ENCODE peak calls at places on chromosome 17, in six cellular contexts. U is HCT116, Y is stomach, A is IMR-90, J is suprapubic skin, S is K562. G is an unnamed sample. For H3K4me1, the result is how much of the 10 kb centered on the place peaks cover.

GRCh38 chr17:61583242-61583641 is 7.8 kb downstream of the NACA2 start:
- DNase-seq in U (peak), Y (no peak), A (peak), J (no peak), S (peak), G (no peak)

GRCh38 chr17:7323731-7324437 is 5.3 kb downstream of the NEURL4 start:
- DNase-seq in U (no peak), Y (peak), A (peak), J (peak), S (peak), G (peak)

GRCh38 chr17:67585077-67585602 is 132.6 kb upstream of the NOL11 start:
- DNase-seq in U (no peak), Y (no peak), A (peak), J (no peak), S (no peak), G (no peak)

GRCh38 chr17:69733171-69734014 is 318.9 kb downstream of the MAP2K6 start:
- DNase-seq in U (no peak), Y (no peak), A (peak), J (peak), S (no peak), G (no peak)

GRCh38 chr17:2259769-2260536 is 43.6 kb downstream of the SMG6 start:
- DNase-seq in U (no peak), Y (no peak), A (peak), J (no peak), S (no peak), G (peak)

GRCh38 chr17:13888043-13888442 is 181.3 kb upstream of the COX10 start:
- DNase-seq in U (no peak), Y (peak), A (peak), J (no peak), S (peak), G (no peak)

GRCh38 chr17:80855968-80856862 is 135.4 kb upstream of the CHMP6 start:
- DNase-seq in U (peak), Y (peak), A (peak), J (peak), S (peak), G (peak)

GRCh38 chr17:40598928-40599627 is 33.8 kb upstream of the CCR7 start:
- DNase-seq in U (no peak), Y (no peak), A (peak), J (no peak), S (no peak), G (peak)

GRCh38 chr17:42133461-42134041 is 10.9 kb downstream of the HSPB9 start:
- DNase-seq in U (no peak), Y (no peak), A (no peak), J (no peak), S (no peak), G (no peak)

GRCh38 chr17:63140255-63140654 is 174.2 kb downstream of the TANC2 start:
- DNase-seq in U (no peak), Y (no peak), A (peak), J (no peak), S (no peak), G (no peak)

GRCh38 chr17:55275894-55276804 is 11.4 kb downstream of the HLF start:
- DNase-seq in U (no peak), Y (no peak), A (no peak), J (no peak), S (no peak), G (no peak)

GRCh38 chr17:62767997-62768396 is 40.1 kb downstream of the MARCHF10 start:
- DNase-seq in U (no peak), Y (no peak), A (no peak), J (no peak), S (no peak), G (no peak)

DNA sequence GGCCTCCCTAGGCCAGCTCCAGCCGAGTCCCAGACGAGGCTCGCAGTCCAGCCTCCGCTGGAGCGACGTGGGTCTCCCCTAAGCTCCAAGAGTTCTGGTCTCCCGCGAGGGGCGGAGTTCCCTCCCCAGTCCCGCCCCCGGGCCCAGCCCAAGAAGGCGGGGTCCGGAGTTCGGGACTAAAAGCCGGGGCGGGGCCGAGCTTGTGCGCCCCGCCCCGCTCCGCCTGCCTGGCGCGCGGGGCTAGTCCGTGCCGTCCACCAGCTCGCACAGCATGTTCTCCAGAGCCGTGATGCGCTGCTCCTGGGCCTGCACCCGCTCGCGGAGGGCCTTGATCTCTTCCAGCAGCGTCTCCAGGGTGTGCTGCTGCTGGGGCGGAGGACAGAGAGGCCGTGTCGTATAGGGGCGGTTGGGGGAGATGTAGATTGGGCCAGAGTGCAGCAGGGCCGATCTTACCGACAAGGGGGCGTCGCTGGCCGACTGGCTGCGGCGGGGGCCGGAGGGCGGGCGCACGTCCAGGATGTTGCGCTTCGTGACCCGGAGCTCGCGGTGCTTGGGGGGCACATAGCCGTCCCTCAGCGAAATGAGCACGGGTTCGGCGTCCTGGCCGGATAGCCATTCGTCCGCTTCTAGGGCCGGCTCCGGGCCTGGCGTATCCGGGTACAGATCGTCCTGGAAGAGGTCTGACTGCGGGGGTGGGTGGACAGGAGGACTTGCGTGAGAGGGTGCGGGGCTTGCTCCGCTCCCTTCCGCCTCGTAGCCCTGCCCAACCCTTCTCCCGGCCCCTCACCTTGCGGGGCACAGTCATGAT is 7.0 kb downstream of the CORO6 start:
- DNase-seq in U (no peak), Y (peak), A (peak), J (peak), S (peak), G (peak)
- TF ChIP-seq POLR2A in U (no peak), Y (no peak), A (no peak), J (no peak), S (peak), G (peak)

GRCh38 chr17:48612456-48612853 is 1.6 kb upstream of the HOXB7 start:
- DNase-seq in U (no peak), Y (no peak), A (peak), J (no peak), S (no peak), G (no peak)

GRCh38 chr17:48611681-48612455 is 1.1 kb upstream of the HOXB7 start:
- DNase-seq in U (no peak), Y (no peak), A (no peak), J (no peak), S (no peak), G (no peak)

GRCh38 chr17:48609754-48610281 is 999 bp downstream of the HOXB7 start:
- DNase-seq in U (no peak), Y (no peak), A (no peak), J (no peak), S (no peak), G (no peak)

GRCh38 chr17:48610282-48611211 is at the start of gene HOXB7:
- DNase-seq in U (no peak), Y (peak), A (peak), J (peak), S (peak), G (peak)

DNA sequence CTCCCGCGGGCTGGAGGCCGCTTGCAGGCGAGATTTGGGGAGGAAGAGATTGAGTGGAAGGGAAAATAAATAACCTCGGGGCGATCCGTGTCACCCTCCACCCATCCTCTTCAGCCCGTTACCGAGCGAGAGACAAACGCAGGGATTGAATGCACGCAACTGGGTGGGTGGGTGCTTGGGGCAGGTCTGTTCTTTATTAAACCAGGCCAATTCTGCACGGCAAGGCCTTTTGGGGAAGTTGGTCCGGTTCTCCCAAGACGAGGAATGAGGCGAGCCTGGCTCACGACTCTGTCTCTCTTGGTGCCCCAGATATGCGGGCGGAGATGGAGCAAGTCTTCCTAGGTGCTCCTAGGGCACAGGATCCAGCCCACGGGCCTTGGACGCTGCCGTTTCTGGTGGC is 396 bp upstream of the HOXB7 start:
- DNase-seq in U (no peak), Y (no peak), A (peak), J (no peak), S (no peak), G (no peak)
- H3K4me1 ChIP-seq in U (under half), Y (under half), A (under half), J (half or more), S (under half), G (under half)

GRCh38 chr17:48612854-48613691 is 2.0 kb downstream of the HOXB8 start:
- DNase-seq in U (no peak), Y (no peak), A (peak), J (no peak), S (no peak), G (no peak)
- TF ChIP-seq CTCF in U (no peak), Y (no peak), A (peak), J (no peak), S (no peak), G (no peak)

DNA sequence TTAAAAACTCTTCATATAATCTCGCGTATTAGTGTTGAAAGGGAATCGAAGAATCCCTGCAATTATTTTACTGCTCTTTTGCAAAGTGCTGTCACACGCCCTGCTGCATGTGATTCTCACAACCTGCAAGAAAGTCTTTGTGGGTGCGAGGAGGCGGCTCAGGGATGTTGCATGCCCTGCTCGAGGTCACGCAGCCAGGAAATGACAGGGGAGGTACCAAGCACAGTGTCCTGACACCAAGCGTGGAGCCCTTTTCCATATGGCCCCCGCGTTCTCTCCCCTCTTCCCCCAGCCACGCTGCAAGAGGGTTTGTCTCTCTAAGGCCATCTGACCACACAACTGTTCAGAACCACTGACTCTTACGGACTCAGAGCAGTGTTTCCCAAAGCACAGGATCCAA is 37.6 kb downstream of the OR3A1 start:
- DNase-seq in U (no peak), Y (no peak), A (no peak), J (no peak), S (no peak), G (no peak)
- TF ChIP-seq POLR2A in U (no peak), Y (no peak), A (no peak), J (no peak), S (no peak), G (no peak)

DNA sequence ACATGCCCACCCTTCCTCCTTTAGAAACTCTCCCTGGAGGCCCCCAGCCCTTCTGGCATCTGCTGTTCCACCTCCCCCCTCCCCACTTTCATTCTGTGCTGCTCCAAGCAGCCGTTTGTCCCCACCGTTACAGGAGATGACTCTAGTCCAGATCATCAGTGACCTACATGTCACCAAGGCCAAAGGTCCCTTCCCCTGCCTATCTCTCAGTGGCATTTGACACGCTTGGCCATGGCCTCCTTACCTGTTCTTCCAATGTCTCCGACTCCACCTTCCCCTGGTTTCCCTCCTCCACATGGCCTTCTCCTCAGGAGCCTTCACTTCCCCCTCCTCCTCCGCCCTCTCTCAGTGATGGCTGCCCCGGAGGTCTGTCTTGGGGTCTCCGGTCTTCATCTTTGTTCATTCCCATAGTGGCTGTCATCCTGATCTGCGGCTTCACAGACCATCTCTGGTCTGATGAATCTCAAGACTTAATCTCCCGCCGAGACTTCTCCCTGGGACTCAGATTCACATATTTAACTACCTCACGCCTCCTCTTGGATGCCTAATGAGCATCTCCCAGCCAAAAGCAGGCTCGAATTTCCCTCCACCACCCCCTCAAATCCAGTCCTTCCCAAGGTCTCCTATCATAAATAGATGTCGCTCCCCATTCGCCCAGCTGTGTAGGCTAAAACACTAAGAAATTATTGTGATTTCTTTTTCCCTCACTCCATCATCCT is 9.6 kb downstream of the TMEM92 start:
- DNase-seq in U (no peak), Y (no peak), A (no peak), J (no peak), S (no peak), G (no peak)
- H3K4me1 ChIP-seq in U (under half), Y (under half), A (under half), J (under half), S (under half), G (under half)

DNA sequence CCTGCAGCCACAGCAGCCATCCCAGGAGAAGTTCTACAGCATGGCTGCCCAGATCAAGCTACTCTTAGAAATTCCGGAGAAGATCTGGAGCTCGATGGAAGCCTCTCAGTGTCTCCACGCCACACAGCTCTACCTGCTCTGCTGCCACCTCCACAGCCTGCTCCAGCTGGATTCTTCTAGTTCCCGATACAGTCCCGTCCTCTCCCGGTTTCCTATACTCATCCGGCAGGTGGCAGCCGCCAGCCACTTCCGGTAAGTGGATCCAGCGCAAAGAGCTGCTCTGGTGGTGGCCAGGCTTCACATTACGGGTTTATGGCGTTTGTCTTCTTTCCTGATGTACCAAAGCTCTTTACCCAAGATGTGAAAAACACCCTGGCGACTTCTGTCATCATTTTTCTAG is 3.6 kb downstream of the COG1 start:
- DNase-seq in U (no peak), Y (peak), A (no peak), J (no peak), S (peak), G (no peak)
- TF ChIP-seq CTCF in U (peak), Y (no peak), A (peak), J (no peak), S (peak), G (peak)

G was measured in uterus.